ENCODE peak calls at places on chromosome 14, in nine cellular contexts. B, K, W, M, E, I, X, U and L are unnamed samples.
A peak's percentile ranks its signal among the peaks of the same experiment; 100 is the strongest.

GRCh38 chr14:89214221-89214965 is 202.6 kb downstream of the FOXN3 start:
- DNase-seq in W (no peak), X (peak; percentile 31), B (no peak), U (no peak), E (peak; percentile 85), M (peak; percentile 85), K (no peak), I (no peak), L (no peak)

GRCh38 chr14:85279407-85279806 is 250.5 kb upstream of the FLRT2 start:
- DNase-seq in I (no peak), W (no peak), M (no peak), B (no peak), U (no peak), X (no peak), K (no peak), E (no peak), L (no peak)

GRCh38 chr14:37622231-37622923 is 26.9 kb downstream of the TTC6 start:
- DNase-seq in E (no peak), I (no peak), M (no peak), W (no peak), X (no peak), U (peak; percentile 67), B (no peak), K (no peak), L (no peak)

GRCh38 chr14:104548802-104549535 is 30.6 kb upstream of the C14orf180 start:
- DNase-seq in K (no peak), X (no peak), M (no peak), B (no peak), U (no peak), I (no peak), E (no peak), W (no peak), L (no peak)

GRCh38 chr14:65846469-65846868 is 433.9 kb downstream of the FUT8 start:
- DNase-seq in X (no peak), B (no peak), I (no peak), U (no peak), W (no peak), K (no peak), E (no peak), M (peak; percentile 50), L (no peak)

GRCh38 chr14:83425138-83425537 is 1891.5 kb upstream of the SEL1L start:
- DNase-seq in K (no peak), X (no peak), I (no peak), U (peak; percentile 63), B (no peak), M (no peak), W (no peak), E (no peak), L (no peak)

GRCh38 chr14:68386950-68387779 is 405.7 kb downstream of the ZFP36L1 start:
- DNase-seq in M (no peak), W (no peak), E (no peak), I (no peak), K (no peak), X (no peak), U (peak; percentile 72), B (no peak), L (no peak)

GRCh38 chr14:99322731-99323599 is 51.0 kb upstream of the BCL11B start:
- DNase-seq in K (no peak), B (no peak), I (no peak), U (no peak), X (no peak), W (no peak), M (no peak), E (peak; percentile 47), L (no peak)

GRCh38 chr14:35985504-35986218 is 159.5 kb downstream of the BRMS1L start:
- DNase-seq in E (no peak), K (no peak), B (no peak), I (no peak), U (peak; percentile 1), W (no peak), X (no peak), M (no peak), L (no peak)

GRCh38 chr14:98912655-98913054 is 359.3 kb downstream of the BCL11B start:
- DNase-seq in U (no peak), I (no peak), W (no peak), X (no peak), M (no peak), K (no peak), E (no peak), B (no peak), L (no peak)

GRCh38 chr14:22801716-22802115 is 13.5 kb downstream of the SLC7A7 start:
- DNase-seq in U (no peak), W (no peak), B (no peak), K (no peak), I (no peak), X (no peak), M (no peak), E (no peak), L (no peak)

GRCh38 chr14:101604935-101605767 is 43.9 kb downstream of the DIO3 start:
- DNase-seq in K (no peak), X (no peak), E (no peak), W (no peak), B (no peak), M (no peak), I (no peak), U (no peak), L (no peak)

GRCh38 chr14:103545219-103545914 is 16.4 kb downstream of the TRMT61A start:
- DNase-seq in X (no peak), I (no peak), U (no peak), B (no peak), W (no peak), M (no peak), E (peak; percentile 69), K (no peak), L (no peak)

GRCh38 chr14:68807148-68807600 is 14.3 kb upstream of the ZFP36L1 start:
- DNase-seq in I (no peak), U (peak; percentile 88), B (peak; percentile 74), K (no peak), M (no peak), E (no peak), X (peak; percentile 40), W (no peak), L (no peak)

GRCh38 chr14:99755629-99756603 is 37.3 kb upstream of the EML1 start:
- DNase-seq in U (peak; percentile 95), I (no peak), W (no peak), M (no peak), E (no peak), X (peak; percentile 84), K (peak; percentile 80), B (peak; percentile 90), L (no peak)

GRCh38 chr14:102084931-102085330 is 1.9 kb downstream of the HSP90AA1 start:
- DNase-seq in B (no peak), K (no peak), X (no peak), E (no peak), I (no peak), M (no peak), W (no peak), U (no peak), L (no peak)

GRCh38 chr14:51478241-51478640 is 173.5 kb upstream of the FRMD6 start:
- DNase-seq in U (no peak), E (no peak), X (no peak), I (no peak), M (no peak), W (no peak), K (no peak), B (no peak), L (no peak)

GRCh38 chr14:20460458-20461229 is 590 bp downstream of the PIP4P1 start:
- DNase-seq in W (no peak), U (no peak), M (peak; percentile 72), K (no peak), B (no peak), X (no peak), I (peak; percentile 73), E (peak; percentile 83), L (no peak)

GRCh38 chr14:80926706-80927384 is 14.7 kb downstream of the CEP128 start:
- DNase-seq in B (no peak), K (no peak), M (no peak), W (no peak), U (peak; percentile 52), X (no peak), I (no peak), E (no peak), L (no peak)

GRCh38 chr14:83873626-83874025 is 1656.3 kb upstream of the FLRT2 start:
- DNase-seq in U (no peak), W (no peak), E (no peak), K (no peak), B (no peak), X (no peak), M (no peak), I (no peak), L (no peak)

GRCh38 chr14:69657961-69658360 is 46.6 kb downstream of the SUSD6 start:
- DNase-seq in E (peak; percentile 69), B (no peak), U (peak; percentile 83), X (no peak), K (no peak), W (no peak), M (peak; percentile 86), I (no peak), L (no peak)

GRCh38 chr14:56127156-56127555 is 8.9 kb downstream of the PELI2 start:
- DNase-seq in X (no peak), I (no peak), W (no peak), U (no peak), B (no peak), K (no peak), M (no peak), E (no peak), L (no peak)

GRCh38 chr14:69355955-69356321 is 42.2 kb downstream of the ERH start:
- DNase-seq in B (peak; percentile 63), E (peak; percentile 78), W (no peak), M (no peak), U (peak; percentile 42), X (peak; percentile 71), I (no peak), K (no peak), L (no peak)

GRCh38 chr14:75461303-75461702 is 33.5 kb downstream of the JDP2 start:
- DNase-seq in K (no peak), X (no peak), I (no peak), E (peak; percentile 55), U (no peak), W (no peak), B (no peak), M (no peak), L (no peak)

GRCh38 chr14:64721391-64721791 is 17.2 kb downstream of the PLEKHG3 start:
- DNase-seq in I (no peak), E (no peak), U (peak; percentile 76), K (no peak), B (peak; percentile 54), W (no peak), M (peak; percentile 66), X (peak; percentile 65), L (no peak)

GRCh38 chr14:85439696-85440328 is 90.1 kb upstream of the FLRT2 start:
- DNase-seq in U (peak; percentile 59), X (no peak), B (no peak), M (no peak), I (no peak), E (no peak), K (no peak), W (no peak), L (no peak)

GRCh38 chr14:61628192-61628591 is 67.1 kb upstream of the HIF1A start:
- DNase-seq in X (no peak), E (no peak), U (no peak), W (no peak), M (no peak), I (no peak), B (no peak), K (no peak), L (no peak)

GRCh38 chr14:98173291-98173690 is 1098.7 kb downstream of the BCL11B start:
- DNase-seq in K (no peak), E (no peak), W (no peak), M (no peak), I (no peak), X (no peak), B (no peak), U (no peak), L (peak; percentile 0)

GRCh38 chr14:100754020-100754419 is 27.3 kb downstream of the DLK1 start:
- DNase-seq in U (no peak), X (no peak), W (no peak), B (no peak), E (no peak), K (no peak), M (no peak), I (no peak), L (no peak)

GRCh38 chr14:95234426-95234825 is 77.1 kb upstream of the DICER1 start:
- DNase-seq in U (no peak), K (no peak), M (no peak), E (no peak), B (no peak), I (no peak), X (no peak), W (no peak), L (no peak)

GRCh38 chr14:34883954-34884353 is 8.8 kb upstream of the BAZ1A start:
- DNase-seq in X (no peak), W (no peak), B (no peak), K (no peak), M (no peak), I (no peak), E (no peak), U (no peak), L (no peak)